ENCODE peak calls at places on chromosomes 11 and 22, in seven cellular contexts. One of them, this sample, is unnamed. For H3K9me3, the result is how much of the 10 kb centered on the place peaks cover.

GRCh38 chr11:94130589-94131362 is 2.1 kb downstream of the PANX1 start:
- DNase-seq in uterus: peak
- DNase-seq in CD8-positive, alpha-beta memory T cell: no peak
- DNase-seq in HepG2: no peak
- DNase-seq in fibroblast of lung: peak
- DNase-seq in cardiac muscle cell: no peak
- DNase-seq in neuronal stem cell: no peak
- DNase-seq in this sample: no peak

GRCh38 chr11:133064152-133064877 is 468.0 kb downstream of the OPCML start:
- DNase-seq in uterus: peak
- DNase-seq in CD8-positive, alpha-beta memory T cell: no peak
- DNase-seq in HepG2: peak
- DNase-seq in fibroblast of lung: peak
- DNase-seq in cardiac muscle cell: peak
- DNase-seq in neuronal stem cell: peak
- DNase-seq in this sample: peak

GRCh38 chr11:1077417-1078119 is 2.9 kb downstream of the MUC2 start:
- DNase-seq in uterus: peak
- DNase-seq in CD8-positive, alpha-beta memory T cell: no peak
- DNase-seq in HepG2: no peak
- DNase-seq in fibroblast of lung: no peak
- DNase-seq in cardiac muscle cell: no peak
- DNase-seq in neuronal stem cell: no peak
- DNase-seq in this sample: no peak

GRCh38 chr11:128690746-128691091 is 3.2 kb upstream of the FLI1 start:
- DNase-seq in uterus: no peak
- DNase-seq in CD8-positive, alpha-beta memory T cell: no peak
- DNase-seq in HepG2: no peak
- DNase-seq in fibroblast of lung: no peak
- DNase-seq in cardiac muscle cell: no peak
- DNase-seq in neuronal stem cell: no peak
- DNase-seq in this sample: no peak

GRCh38 chr11:112019066-112019465 is 6.1 kb upstream of the DLAT start:
- DNase-seq in uterus: no peak
- DNase-seq in CD8-positive, alpha-beta memory T cell: no peak
- DNase-seq in HepG2: no peak
- DNase-seq in fibroblast of lung: no peak
- DNase-seq in cardiac muscle cell: no peak
- DNase-seq in neuronal stem cell: no peak
- DNase-seq in this sample: no peak

GRCh38 chr22:25542720-25543402 is 21.6 kb upstream of the GRK3 start:
- DNase-seq in uterus: no peak
- DNase-seq in CD8-positive, alpha-beta memory T cell: no peak
- DNase-seq in HepG2: no peak
- DNase-seq in fibroblast of lung: no peak
- DNase-seq in cardiac muscle cell: peak
- DNase-seq in neuronal stem cell: no peak
- DNase-seq in this sample: no peak

GRCh38 chr22:40285508-40285907 is 60.8 kb upstream of the ADSL start:
- DNase-seq in uterus: no peak
- DNase-seq in CD8-positive, alpha-beta memory T cell: no peak
- DNase-seq in HepG2: no peak
- DNase-seq in fibroblast of lung: no peak
- DNase-seq in cardiac muscle cell: no peak
- DNase-seq in neuronal stem cell: no peak
- DNase-seq in this sample: no peak

GRCh38 chr11:110755961-110756360 is 43.7 kb upstream of the ARHGAP20 start:
- DNase-seq in uterus: no peak
- DNase-seq in CD8-positive, alpha-beta memory T cell: no peak
- DNase-seq in HepG2: no peak
- DNase-seq in fibroblast of lung: peak
- DNase-seq in cardiac muscle cell: no peak
- DNase-seq in neuronal stem cell: no peak
- DNase-seq in this sample: no peak

GRCh38 chr11:26904801-26905200 is 89.1 kb upstream of the FIBIN start:
- DNase-seq in uterus: no peak
- DNase-seq in CD8-positive, alpha-beta memory T cell: no peak
- DNase-seq in HepG2: no peak
- DNase-seq in fibroblast of lung: no peak
- DNase-seq in cardiac muscle cell: no peak
- DNase-seq in neuronal stem cell: no peak
- DNase-seq in this sample: no peak

GRCh38 chr22:38566726-38567504 is 3.1 kb downstream of the DMC1 start:
- DNase-seq in uterus: no peak
- DNase-seq in CD8-positive, alpha-beta memory T cell: no peak
- DNase-seq in HepG2: no peak
- DNase-seq in fibroblast of lung: no peak
- DNase-seq in cardiac muscle cell: no peak
- DNase-seq in neuronal stem cell: no peak
- DNase-seq in this sample: no peak

GRCh38 chr22:20141186-20142077 is 9.4 kb downstream of the CCDC188 start:
- DNase-seq in uterus: no peak
- DNase-seq in CD8-positive, alpha-beta memory T cell: no peak
- DNase-seq in HepG2: no peak
- DNase-seq in fibroblast of lung: no peak
- DNase-seq in cardiac muscle cell: no peak
- DNase-seq in neuronal stem cell: no peak
- DNase-seq in this sample: no peak

GRCh38 chr22:20946080-20946986 is 20.7 kb upstream of the AIFM3 start:
- DNase-seq in uterus: no peak
- DNase-seq in CD8-positive, alpha-beta memory T cell: no peak
- DNase-seq in HepG2: no peak
- DNase-seq in fibroblast of lung: no peak
- DNase-seq in cardiac muscle cell: no peak
- DNase-seq in neuronal stem cell: no peak
- DNase-seq in this sample: no peak

GRCh38 chr22:37742374-37743092 is 45.7 kb downstream of the TRIOBP start:
- DNase-seq in uterus: peak
- DNase-seq in CD8-positive, alpha-beta memory T cell: no peak
- DNase-seq in HepG2: no peak
- DNase-seq in fibroblast of lung: peak
- DNase-seq in cardiac muscle cell: no peak
- DNase-seq in neuronal stem cell: no peak
- DNase-seq in this sample: peak

GRCh38 chr22:19892925-19893324 is 38.3 kb upstream of the GNB1L start:
- DNase-seq in uterus: no peak
- DNase-seq in CD8-positive, alpha-beta memory T cell: no peak
- DNase-seq in HepG2: no peak
- DNase-seq in fibroblast of lung: no peak
- DNase-seq in cardiac muscle cell: no peak
- DNase-seq in neuronal stem cell: no peak
- DNase-seq in this sample: no peak

GRCh38 chr11:67345949-67346819 is 7.2 kb downstream of the POLD4 start:
- DNase-seq in uterus: no peak
- DNase-seq in CD8-positive, alpha-beta memory T cell: peak
- DNase-seq in HepG2: peak
- DNase-seq in fibroblast of lung: peak
- DNase-seq in cardiac muscle cell: peak
- DNase-seq in neuronal stem cell: no peak
- DNase-seq in this sample: no peak

GRCh38 chr22:39655736-39656285 is 85.3 kb downstream of the CACNA1I start:
- DNase-seq in uterus: no peak
- DNase-seq in CD8-positive, alpha-beta memory T cell: no peak
- DNase-seq in HepG2: no peak
- DNase-seq in fibroblast of lung: no peak
- DNase-seq in cardiac muscle cell: no peak
- DNase-seq in neuronal stem cell: no peak
- DNase-seq in this sample: no peak

GRCh38 chr11:14114269-14114668 is 151.7 kb downstream of the SPON1 start:
- DNase-seq in uterus: no peak
- DNase-seq in CD8-positive, alpha-beta memory T cell: no peak
- DNase-seq in HepG2: no peak
- DNase-seq in fibroblast of lung: no peak
- DNase-seq in cardiac muscle cell: no peak
- DNase-seq in neuronal stem cell: no peak
- DNase-seq in this sample: no peak

GRCh38 chr11:66080055-66080817 is 10.2 kb downstream of the PACS1 start:
- DNase-seq in uterus: peak
- DNase-seq in CD8-positive, alpha-beta memory T cell: peak
- DNase-seq in HepG2: peak
- DNase-seq in fibroblast of lung: peak
- DNase-seq in cardiac muscle cell: no peak
- DNase-seq in neuronal stem cell: no peak
- DNase-seq in this sample: peak

GRCh38 chr11:66973956-66974585 is 1.0 kb upstream of the C11orf86 start:
- DNase-seq in uterus: no peak
- DNase-seq in CD8-positive, alpha-beta memory T cell: no peak
- DNase-seq in HepG2: no peak
- DNase-seq in fibroblast of lung: peak
- DNase-seq in cardiac muscle cell: no peak
- DNase-seq in neuronal stem cell: no peak
- DNase-seq in this sample: no peak

GRCh38 chr22:23450434-23450795 is 129.7 kb downstream of the IGLL1 start:
- DNase-seq in uterus: no peak
- DNase-seq in CD8-positive, alpha-beta memory T cell: no peak
- DNase-seq in HepG2: no peak
- DNase-seq in fibroblast of lung: no peak
- DNase-seq in cardiac muscle cell: no peak
- DNase-seq in neuronal stem cell: no peak
- DNase-seq in this sample: no peak

GRCh38 chr11:9397746-9398680 is 13.6 kb downstream of the IPO7 start:
- DNase-seq in uterus: no peak
- DNase-seq in CD8-positive, alpha-beta memory T cell: no peak
- DNase-seq in HepG2: no peak
- DNase-seq in fibroblast of lung: no peak
- DNase-seq in cardiac muscle cell: no peak
- DNase-seq in neuronal stem cell: no peak
- DNase-seq in this sample: no peak

GRCh38 chr11:59173964-59174663 is 2.2 kb downstream of the DTX4 start:
- DNase-seq in uterus: peak
- DNase-seq in CD8-positive, alpha-beta memory T cell: no peak
- DNase-seq in HepG2: peak
- DNase-seq in fibroblast of lung: no peak
- DNase-seq in cardiac muscle cell: no peak
- DNase-seq in neuronal stem cell: no peak
- DNase-seq in this sample: no peak
- H3K4me3 ChIP-seq in uterus: no peak
- H3K4me3 ChIP-seq in CD8-positive, alpha-beta memory T cell: no peak
- H3K4me3 ChIP-seq in HepG2: peak
- H3K4me3 ChIP-seq in fibroblast of lung: peak
- H3K4me3 ChIP-seq in cardiac muscle cell: no peak
- H3K4me3 ChIP-seq in neuronal stem cell: peak
- H3K4me3 ChIP-seq in this sample: peak

GRCh38 chr11:114612686-114613085 is 17.1 kb upstream of the NXPE4 start:
- DNase-seq in uterus: no peak
- DNase-seq in CD8-positive, alpha-beta memory T cell: no peak
- DNase-seq in HepG2: no peak
- DNase-seq in fibroblast of lung: no peak
- DNase-seq in cardiac muscle cell: no peak
- DNase-seq in neuronal stem cell: no peak
- DNase-seq in this sample: no peak
- H3K9me3 ChIP-seq in uterus: under half
- H3K9me3 ChIP-seq in CD8-positive, alpha-beta memory T cell: under half
- H3K9me3 ChIP-seq in HepG2: half or more
- H3K9me3 ChIP-seq in fibroblast of lung: under half
- H3K9me3 ChIP-seq in cardiac muscle cell: under half
- H3K9me3 ChIP-seq in neuronal stem cell: under half
- H3K9me3 ChIP-seq in this sample: under half

GRCh38 chr11:81420668-81421550 is 1312.8 kb downstream of the FAM181B start:
- DNase-seq in uterus: no peak
- DNase-seq in CD8-positive, alpha-beta memory T cell: no peak
- DNase-seq in HepG2: no peak
- DNase-seq in fibroblast of lung: no peak
- DNase-seq in cardiac muscle cell: peak
- DNase-seq in neuronal stem cell: peak
- DNase-seq in this sample: no peak
- H3K4me3 ChIP-seq in uterus: no peak
- H3K4me3 ChIP-seq in CD8-positive, alpha-beta memory T cell: no peak
- H3K4me3 ChIP-seq in HepG2: no peak
- H3K4me3 ChIP-seq in fibroblast of lung: no peak
- H3K4me3 ChIP-seq in cardiac muscle cell: no peak
- H3K4me3 ChIP-seq in neuronal stem cell: no peak
- H3K4me3 ChIP-seq in this sample: no peak

DNA sequence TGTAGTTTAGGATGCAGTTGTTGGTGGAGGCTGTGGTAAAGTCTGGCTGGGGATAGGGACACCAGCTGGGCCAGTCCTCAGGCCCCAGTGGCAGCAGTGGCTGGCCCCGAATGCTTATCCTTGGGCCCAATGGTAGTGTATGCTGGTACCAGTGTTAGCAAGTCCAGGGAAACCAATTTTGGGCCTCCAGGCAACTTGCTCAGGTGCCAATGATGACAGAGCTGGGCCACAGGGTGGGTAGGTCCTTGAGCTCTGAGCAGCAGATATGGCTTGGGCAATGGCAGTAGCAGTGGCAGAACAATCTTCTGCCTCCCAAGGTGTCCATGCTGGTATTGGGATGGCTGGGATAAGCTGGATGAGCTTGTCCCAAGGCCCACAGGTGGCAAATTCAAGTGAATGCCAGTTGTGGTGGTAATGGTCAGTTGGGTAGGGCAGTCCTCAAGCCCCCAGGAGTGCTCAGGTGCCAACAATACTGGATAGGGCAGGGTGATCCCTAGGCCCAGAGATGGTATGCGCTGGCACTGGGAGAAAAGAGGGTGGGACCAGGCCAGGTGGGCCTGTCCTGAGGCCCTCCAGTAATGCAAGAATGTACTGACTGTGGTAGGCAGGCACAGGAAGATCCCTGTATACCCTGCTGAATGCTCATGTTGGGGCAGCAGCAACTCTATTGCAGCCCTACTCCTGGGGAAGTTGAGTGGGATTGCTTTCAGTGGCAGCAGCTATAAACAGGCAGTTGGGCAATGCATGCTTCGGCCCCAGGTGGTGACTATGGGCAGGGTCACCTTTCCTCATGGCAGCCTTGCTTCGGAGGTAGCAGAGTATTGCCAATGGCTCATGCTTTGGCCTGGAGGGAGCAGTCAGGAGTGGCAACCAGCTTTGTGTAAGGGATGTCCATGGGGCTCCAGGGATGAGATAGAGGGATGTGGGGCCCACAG is 54.7 kb downstream of the KCNQ1OT1 start:
- DNase-seq in uterus: no peak
- DNase-seq in CD8-positive, alpha-beta memory T cell: no peak
- DNase-seq in HepG2: no peak
- DNase-seq in fibroblast of lung: no peak
- DNase-seq in cardiac muscle cell: no peak
- DNase-seq in neuronal stem cell: no peak
- DNase-seq in this sample: no peak
- H3K9me3 ChIP-seq in uterus: under half
- H3K9me3 ChIP-seq in CD8-positive, alpha-beta memory T cell: under half
- H3K9me3 ChIP-seq in HepG2: half or more
- H3K9me3 ChIP-seq in fibroblast of lung: under half
- H3K9me3 ChIP-seq in cardiac muscle cell: under half
- H3K9me3 ChIP-seq in neuronal stem cell: under half
- H3K9me3 ChIP-seq in this sample: half or more

GRCh38 chr11:74409633-74410032 is 11.4 kb upstream of the PGM2L1 start:
- DNase-seq in uterus: no peak
- DNase-seq in CD8-positive, alpha-beta memory T cell: no peak
- DNase-seq in HepG2: no peak
- DNase-seq in fibroblast of lung: no peak
- DNase-seq in cardiac muscle cell: no peak
- DNase-seq in neuronal stem cell: no peak
- DNase-seq in this sample: no peak
- H3K4me3 ChIP-seq in uterus: no peak
- H3K4me3 ChIP-seq in CD8-positive, alpha-beta memory T cell: no peak
- H3K4me3 ChIP-seq in HepG2: no peak
- H3K4me3 ChIP-seq in fibroblast of lung: no peak
- H3K4me3 ChIP-seq in cardiac muscle cell: no peak
- H3K4me3 ChIP-seq in neuronal stem cell: no peak
- H3K4me3 ChIP-seq in this sample: no peak

GRCh38 chr11:50394017-50394416 is 361.3 kb downstream of the OR4C45 start:
- DNase-seq in uterus: no peak
- DNase-seq in CD8-positive, alpha-beta memory T cell: no peak
- DNase-seq in HepG2: no peak
- DNase-seq in fibroblast of lung: no peak
- DNase-seq in cardiac muscle cell: no peak
- DNase-seq in neuronal stem cell: no peak
- DNase-seq in this sample: no peak
- H3K9me3 ChIP-seq in uterus: under half
- H3K9me3 ChIP-seq in CD8-positive, alpha-beta memory T cell: under half
- H3K9me3 ChIP-seq in HepG2: half or more
- H3K9me3 ChIP-seq in fibroblast of lung: under half
- H3K9me3 ChIP-seq in cardiac muscle cell: under half
- H3K9me3 ChIP-seq in neuronal stem cell: under half
- H3K9me3 ChIP-seq in this sample: under half

This sample was measured in SJSA1.